ENCODE peak calls at places on chromosomes 5 and 9, in nine cellular contexts. W is progenitor cell of endocrine pancreas; L is DMS153; C is glutamatergic neuron; K is activated T-helper 1 cell treated with anti-CD3 and anti-CD28 coated beads, Interleukin-2, amount 50 U/mL, for 16 hours; M is sciatic nerve; O is NCI-H1105; Q is Calu3; D is NCI-H187 treated with DMSO at 0.1 percent for 48 hours. Y is an unnamed sample.

GRCh38 chr5:133456933-133457402 is 155.4 kb downstream of the FSTL4 start:
- DNase-seq in O (no peak), K (no peak), L (no peak), M (no peak), D (no peak), C (no peak), W (no peak), Q (no peak), Y (no peak)

GRCh38 chr9:83385317-83385716 is 152.9 kb downstream of the FRMD3 start:
- DNase-seq in D (no peak), M (no peak), K (no peak), L (no peak), Q (no peak), O (no peak), C (no peak), W (no peak), Y (no peak)

GRCh38 chr9:89000973-89001916 is 10.0 kb downstream of the S1PR3 start:
- DNase-seq in L (peak; percentile 72), D (no peak), K (peak; percentile 35), C (peak; percentile 93), W (peak; percentile 78), Q (peak; percentile 81), M (peak; percentile 95), O (peak; percentile 78), Y (peak; percentile 79)

GRCh38 chr5:113147088-113147487 is 170.5 kb downstream of the DCP2 start:
- DNase-seq in O (no peak), M (no peak), D (no peak), Q (no peak), W (no peak), K (no peak), L (no peak), C (no peak), Y (peak; percentile 76)

GRCh38 chr9:114307323-114308250 is 15.3 kb upstream of the ORM1 start:
- DNase-seq in W (no peak), D (no peak), M (peak; percentile 32), K (no peak), C (no peak), O (no peak), L (no peak), Q (no peak), Y (no peak)

GRCh38 chr5:179780343-179780742 is 13.4 kb upstream of the LTC4S start:
- DNase-seq in Q (no peak), D (no peak), L (no peak), O (no peak), K (no peak), W (no peak), M (no peak), C (no peak), Y (no peak)

GRCh38 chr5:75274486-75274885 is 37.8 kb upstream of the ANKRD31 start:
- DNase-seq in L (no peak), C (no peak), K (no peak), W (no peak), M (no peak), O (no peak), D (no peak), Q (no peak), Y (no peak)

GRCh38 chr9:134693641-134694367 is 52.2 kb downstream of the COL5A1 start:
- DNase-seq in D (no peak), L (no peak), W (no peak), C (peak; percentile 9), O (no peak), K (no peak), M (no peak), Q (no peak), Y (no peak)

GRCh38 chr9:135410831-135411473 is 68.6 kb upstream of the PPP1R26 start:
- DNase-seq in Q (no peak), M (peak; percentile 42), O (no peak), K (no peak), W (no peak), C (no peak), L (no peak), D (no peak), Y (no peak)

GRCh38 chr5:38553001-38553521 is 3.4 kb downstream of the LIFR start:
- DNase-seq in C (no peak), O (no peak), K (no peak), Q (no peak), D (no peak), M (no peak), W (no peak), L (no peak), Y (no peak)

GRCh38 chr9:114790521-114790920 is 15.3 kb downstream of the TNFSF15 start:
- DNase-seq in D (no peak), W (no peak), C (no peak), L (no peak), O (no peak), K (no peak), M (no peak), Q (no peak), Y (no peak)

GRCh38 chr5:15604986-15605385 is 105.0 kb downstream of the FBXL7 start:
- DNase-seq in M (no peak), L (no peak), W (no peak), C (no peak), Q (no peak), D (no peak), K (no peak), O (no peak), Y (no peak)

GRCh38 chr5:169367861-169368260 is 66.9 kb upstream of the SLIT3 start:
- DNase-seq in K (no peak), M (no peak), W (no peak), D (no peak), O (no peak), C (no peak), L (no peak), Q (no peak), Y (no peak)

GRCh38 chr9:38621434-38622082 is 1.2 kb upstream of the ANKRD18A start:
- DNase-seq in W (peak; percentile 41), K (peak; percentile 28), D (no peak), Q (peak; percentile 25), C (peak; percentile 67), L (no peak), M (no peak), O (peak; percentile 9), Y (no peak)

GRCh38 chr9:15155826-15156225 is 151.2 kb downstream of the TTC39B start:
- DNase-seq in K (no peak), Q (no peak), M (no peak), C (no peak), W (no peak), L (no peak), O (no peak), D (no peak), Y (no peak)

GRCh38 chr9:82555408-82555807 is 507.5 kb downstream of the RASEF start:
- DNase-seq in L (no peak), W (no peak), C (no peak), D (no peak), O (no peak), M (no peak), K (no peak), Q (no peak), Y (no peak)

GRCh38 chr5:131265318-131265803 is 1.5 kb downstream of the CDC42SE2 start:
- DNase-seq in C (no peak), K (no peak), Q (peak; percentile 44), D (no peak), W (no peak), L (no peak), M (no peak), O (no peak), Y (peak; percentile 40)

GRCh38 chr5:176743828-176744583 is 66.4 kb upstream of the UNC5A start:
- DNase-seq in W (no peak), C (no peak), D (no peak), Q (no peak), M (peak; percentile 36), L (no peak), O (no peak), K (no peak), Y (no peak)

GRCh38 chr5:77906806-77907205 is 130.7 kb upstream of the TBCA start:
- DNase-seq in K (no peak), C (no peak), L (no peak), O (no peak), W (no peak), M (no peak), Q (no peak), D (no peak), Y (peak; percentile 82)

GRCh38 chr5:108867661-108868060 is 120.0 kb downstream of the FER start:
- DNase-seq in C (no peak), Q (no peak), W (no peak), K (no peak), D (no peak), L (no peak), O (no peak), M (no peak), Y (no peak)

GRCh38 chr5:170393958-170394357 is 4.8 kb upstream of the KCNMB1 start:
- DNase-seq in D (peak; percentile 27), K (no peak), C (no peak), L (no peak), O (no peak), Q (no peak), W (no peak), M (no peak), Y (no peak)

Y was measured in RWPE1.